ENCODE peak calls at places on chromosomes 13 and 19, in five cellular contexts. N is H9, P is dorsolateral prefrontal cortex, V is AG04450, Q is RWPE1. Y is an unnamed sample.
A peak's percentile ranks its signal among the peaks of the same experiment; 100 is the strongest.

GRCh38 chr13:46170687-46171086 is 11.3 kb downstream of the LCP1 start:
- DNase-seq in N (no peak), P (no peak), V (no peak), Q (no peak), Y (no peak)

GRCh38 chr13:55432814-55433213 is 1707.9 kb upstream of the PRR20A start:
- DNase-seq in N (no peak), P (no peak), V (no peak), Q (peak; percentile 32), Y (peak; percentile 42)

GRCh38 chr13:31887311-31887710 is 144.3 kb upstream of the FRY start:
- DNase-seq in N (no peak), P (no peak), V (peak; percentile 15), Q (no peak), Y (no peak)

GRCh38 chr13:93775507-93776108 is 549.0 kb downstream of the GPC6 start:
- DNase-seq in N (no peak), P (no peak), V (peak; percentile 55), Q (no peak), Y (no peak)

GRCh38 chr19:30173593-30174356 is 198.4 kb upstream of the ZNF536 start:
- DNase-seq in N (no peak), P (no peak), V (no peak), Q (no peak), Y (no peak)

GRCh38 chr19:14786421-14786851 is 8.1 kb upstream of the ADGRE2 start:
- DNase-seq in N (peak; percentile 81), P (no peak), V (no peak), Q (peak; percentile 36), Y (peak; percentile 1)

GRCh38 chr19:46967578-46968018 is 52.0 kb upstream of the NPAS1 start:
- DNase-seq in N (no peak), P (no peak), V (no peak), Q (no peak), Y (no peak)

GRCh38 chr19:6271721-6272410 is 7.9 kb downstream of the MLLT1 start:
- DNase-seq in N (peak; percentile 48), P (peak; percentile 79), V (no peak), Q (no peak), Y (no peak)

GRCh38 chr13:97125810-97126738 is 96.1 kb upstream of the MBNL2 start:
- DNase-seq in N (no peak), P (peak; percentile 59), V (no peak), Q (peak; percentile 69), Y (peak; percentile 61)

GRCh38 chr19:31350033-31350692 is 927 bp upstream of the TSHZ3 start:
- DNase-seq in N (no peak), P (no peak), V (no peak), Q (no peak), Y (no peak)

GRCh38 chr19:31772915-31773314 is 423.7 kb upstream of the TSHZ3 start:
- DNase-seq in N (no peak), P (no peak), V (no peak), Q (no peak), Y (no peak)

GRCh38 chr19:55590621-55591020 is 8.7 kb downstream of the FIZ1 start:
- DNase-seq in N (peak; percentile 51), P (no peak), V (no peak), Q (no peak), Y (no peak)

GRCh38 chr13:46160474-46161066 is 21.4 kb downstream of the LCP1 start:
- DNase-seq in N (no peak), P (no peak), V (peak; percentile 11), Q (peak; percentile 50), Y (no peak)

GRCh38 chr19:10975374-10976036 is 14.7 kb downstream of the SMARCA4 start:
- DNase-seq in N (no peak), P (no peak), V (no peak), Q (no peak), Y (no peak)

GRCh38 chr19:31372245-31372781 is 23.1 kb upstream of the TSHZ3 start:
- DNase-seq in N (no peak), P (no peak), V (no peak), Q (no peak), Y (no peak)

GRCh38 chr13:98847780-98848179 is 95.3 kb upstream of the SLC15A1 start:
- DNase-seq in N (peak; percentile 83), P (no peak), V (no peak), Q (no peak), Y (no peak)

GRCh38 chr13:106432636-106433035 is 102.8 kb downstream of the EFNB2 start:
- DNase-seq in N (no peak), P (no peak), V (no peak), Q (peak; percentile 44), Y (peak; percentile 17)

GRCh38 chr13:74056829-74057564 is 77.2 kb downstream of the KLF12 start:
- DNase-seq in N (no peak), P (no peak), V (no peak), Q (no peak), Y (no peak)

DNA sequence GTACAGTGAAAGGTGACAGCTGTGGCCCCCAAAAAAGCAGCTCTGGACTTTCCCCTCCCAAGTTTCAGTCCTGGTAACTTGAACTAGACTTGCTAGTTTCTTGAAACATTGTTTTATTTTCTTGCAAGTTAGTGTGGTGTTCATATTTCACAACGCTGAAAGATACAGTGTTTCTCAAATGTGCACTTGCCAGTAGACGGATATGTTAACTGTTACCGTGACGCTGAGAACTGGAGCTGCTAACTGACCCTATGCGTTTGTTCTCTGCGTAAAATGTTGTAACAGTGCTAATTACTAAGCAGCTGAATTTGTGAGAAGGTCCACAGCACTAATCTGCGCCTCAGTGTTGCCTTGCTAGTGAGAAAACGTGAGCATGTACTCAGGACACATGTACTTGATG is 79.6 kb downstream of the GGACT start:
- DNase-seq in N (no peak), P (no peak), V (no peak), Q (no peak), Y (no peak)
- H3K27ac ChIP-seq in N (peak overlapping the region; percentile 76), P (no peak overlapping the region), V (no peak overlapping the region), Q (no peak overlapping the region), Y (no peak overlapping the region)

GRCh38 chr19:1569997-1570396 is 1.9 kb upstream of the MEX3D start:
- DNase-seq in N (no peak), P (no peak), V (no peak), Q (no peak), Y (no peak)
- TF ChIP-seq CTCF in N (no peak), P (no peak), V (no peak), Q (no peak), Y (no peak)

DNA sequence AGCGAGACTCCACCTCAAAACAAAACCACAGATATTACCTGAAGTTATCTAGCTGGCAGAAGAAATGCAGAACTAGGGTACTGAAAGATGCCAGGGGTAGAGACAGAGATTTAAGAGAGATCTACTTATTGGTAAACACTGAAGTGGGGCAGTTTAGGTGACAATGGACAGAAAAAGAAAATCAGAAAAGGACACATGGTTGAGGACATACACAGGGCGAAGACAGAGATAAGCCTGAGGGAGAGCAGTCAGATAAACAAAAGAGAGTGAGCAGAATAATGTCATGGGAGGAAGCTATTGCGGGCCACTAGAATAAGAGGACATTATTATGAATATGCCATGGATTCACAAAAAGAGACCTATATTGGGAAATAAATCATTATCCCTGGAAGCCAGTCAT is 3.3 kb downstream of the NEK5 start:
- DNase-seq in N (no peak), P (no peak), V (no peak), Q (no peak), Y (no peak)
- H3K27ac ChIP-seq in N (no peak overlapping the region), P (no peak overlapping the region), V (no peak overlapping the region), Q (no peak overlapping the region), Y (no peak overlapping the region)

GRCh38 chr19:13212759-13213330 is 62.6 kb downstream of the IER2 start:
- DNase-seq in N (peak; percentile 84), P (peak; percentile 40), V (no peak), Q (peak; percentile 61), Y (peak; percentile 9)
- TF ChIP-seq CTCF in N (peak; percentile 77), P (peak; percentile 30), V (peak; percentile 52), Q (peak; percentile 82), Y (peak; percentile 71)

DNA sequence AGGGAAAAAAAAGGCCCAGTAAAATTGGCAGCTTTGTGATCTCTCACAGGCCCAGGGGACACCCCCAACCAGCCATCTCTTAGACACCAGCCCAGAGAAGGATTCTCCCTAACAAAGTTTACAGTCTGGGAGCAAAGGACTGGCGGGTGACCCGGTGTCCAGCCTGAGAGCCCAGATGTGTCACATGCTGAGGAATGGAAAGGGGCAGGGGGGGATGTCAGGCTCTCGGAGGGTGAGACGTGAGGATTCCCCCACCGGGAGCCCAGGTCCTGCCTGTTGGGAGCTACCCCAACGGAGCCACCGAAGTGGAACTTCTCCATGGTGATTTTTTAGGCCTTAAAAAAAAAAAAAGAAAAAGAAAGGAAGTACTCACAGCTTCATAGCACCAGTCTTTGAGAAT is 4.8 kb upstream of the CTXN1 start:
- DNase-seq in N (no peak), P (no peak), V (no peak), Q (no peak), Y (no peak)
- H3K27ac ChIP-seq in N (no peak overlapping the region), P (peak overlapping the region; percentile 81), V (peak overlapping the region; percentile 52), Q (peak overlapping the region; percentile 95), Y (no peak overlapping the region)

GRCh38 chr19:33399745-33400681 is 26.5 kb downstream of the CEBPG start:
- DNase-seq in N (no peak), P (no peak), V (no peak), Q (no peak), Y (no peak)
- TF ChIP-seq CTCF in N (peak; percentile 24), P (no peak), V (no peak), Q (no peak), Y (no peak)

GRCh38 chr13:113155201-113155600 is 3.2 kb upstream of the PROZ start:
- DNase-seq in N (peak; percentile 20), P (peak; percentile 6), V (no peak), Q (no peak), Y (no peak)

GRCh38 chr13:113151745-113152707 is 6.4 kb upstream of the PROZ start:
- DNase-seq in N (peak; percentile 28), P (no peak), V (peak; percentile 24), Q (no peak), Y (no peak)

GRCh38 chr13:113152894-113153809 is 5.3 kb upstream of the PROZ start:
- DNase-seq in N (peak; percentile 66), P (peak; percentile 31), V (no peak), Q (no peak), Y (peak; percentile 2)

GRCh38 chr13:113155982-113156655 is 2.3 kb upstream of the PROZ start:
- DNase-seq in N (peak; percentile 8), P (no peak), V (no peak), Q (no peak), Y (peak; percentile 2)

GRCh38 chr13:113153810-113154748 is 4.4 kb upstream of the PROZ start:
- DNase-seq in N (peak; percentile 60), P (peak; percentile 82), V (no peak), Q (peak; percentile 72), Y (peak; percentile 43)
- H3K27ac ChIP-seq in N (no peak overlapping the region), P (peak overlapping the region; percentile 79), V (peak overlapping the region; percentile 65), Q (peak overlapping the region; percentile 69), Y (no peak overlapping the region)

DNA sequence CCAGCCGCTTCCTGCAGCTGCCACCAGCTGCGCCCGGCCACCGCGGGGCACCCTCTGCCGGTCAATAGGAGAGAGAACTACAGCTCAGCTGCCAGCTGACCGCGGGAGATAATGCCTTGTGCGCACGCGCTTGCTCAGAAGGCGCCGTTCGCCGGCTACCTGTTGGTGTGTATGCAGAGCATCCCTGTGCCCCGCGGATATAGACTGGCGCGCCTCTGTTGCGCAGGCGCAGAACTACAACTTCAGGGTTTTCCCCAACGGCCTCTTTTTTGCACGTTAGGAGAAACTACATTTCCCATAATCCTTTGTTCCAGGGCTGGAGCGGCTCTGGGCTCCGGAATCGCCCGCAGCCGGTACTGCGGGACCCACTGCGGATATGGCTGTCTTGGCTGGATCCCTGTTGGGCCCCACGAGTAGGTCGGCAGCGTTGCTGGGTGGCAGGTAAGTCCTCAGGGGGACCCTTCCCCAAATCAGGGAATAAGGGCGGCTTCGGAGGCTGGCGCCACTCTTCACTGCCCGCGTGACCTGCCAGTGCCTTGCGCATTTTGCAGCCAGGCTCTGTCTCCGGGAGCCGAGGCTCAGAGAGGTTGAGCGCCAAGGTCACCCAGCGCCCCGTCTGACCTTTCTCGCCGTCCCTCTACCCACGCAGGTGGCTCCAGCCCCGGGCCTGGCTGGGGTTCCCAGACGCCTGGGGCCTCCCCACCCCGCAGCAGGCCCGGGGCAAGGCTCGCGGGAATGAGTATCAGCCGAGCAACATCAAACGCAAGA is at the start of gene MRPL34:
- DNase-seq in N (peak; percentile 100), P (peak; percentile 97), V (peak; percentile 99), Q (peak; percentile 96), Y (peak; percentile 97)
- TF ChIP-seq CTCF in N (peak; percentile 78), P (peak; percentile 76), V (peak; percentile 82), Q (peak; percentile 97), Y (peak; percentile 99)

Y was measured in foreskin keratinocyte.